ENCODE peak calls at places on chromosome 12, in seven cellular contexts. X is NCI-H748 treated with DMSO at 0.1 percent for 48 hours, D is progenitor cell of endocrine pancreas, A is NCI-H1092 treated with DMSO at 0.1 percent for 48 hours, E is esophagus muscularis mucosa, W is ecto neural progenitor cell, T is hypothalamus. R is an unnamed sample.

GRCh38 chr12:116538076-116538591 is 21.0 kb upstream of the MAP1LC3B2 start:
- DNase-seq in D (no peak), A (no peak), E (no peak), X (no peak), T (no peak), W (no peak), R (no peak)

GRCh38 chr12:122194804-122195203 is 8.7 kb upstream of the B3GNT4 start:
- DNase-seq in W (no peak), A (no peak), T (no peak), X (no peak), D (no peak), E (no peak), R (no peak)

GRCh38 chr12:124394462-124395128 is 99.7 kb downstream of the RFLNA start:
- DNase-seq in X (no peak), T (no peak), W (no peak), A (no peak), D (no peak), E (no peak), R (no peak)

GRCh38 chr12:110750784-110751461 is 8.2 kb upstream of the PPP1CC start:
- DNase-seq in D (no peak), T (no peak), A (no peak), E (no peak), W (no peak), X (no peak), R (no peak)

GRCh38 chr12:22684526-22685118 is 59.7 kb downstream of the ETNK1 start:
- DNase-seq in T (no peak), X (peak), W (no peak), A (peak), E (no peak), D (no peak), R (peak)

GRCh38 chr12:124921200-124922008 is 7.0 kb upstream of the UBC start:
- DNase-seq in A (no peak), E (no peak), T (no peak), D (no peak), X (no peak), W (peak), R (no peak)

GRCh38 chr12:122880668-122881067 is 15.3 kb downstream of the VPS37B start:
- DNase-seq in X (no peak), W (peak), D (no peak), T (peak), A (no peak), E (no peak), R (no peak)

GRCh38 chr12:102067574-102068258 is 5.9 kb upstream of the WASHC3 start:
- DNase-seq in D (no peak), A (no peak), T (no peak), X (no peak), E (no peak), W (no peak), R (peak)

GRCh38 chr12:120944645-120945217 is 33.6 kb upstream of the HNF1A start:
- DNase-seq in X (no peak), E (no peak), W (peak), D (peak), T (no peak), A (peak), R (peak)

GRCh38 chr12:2299207-2299606 is 246.4 kb downstream of the CACNA1C start:
- DNase-seq in X (no peak), W (no peak), A (peak), D (no peak), T (no peak), E (no peak), R (no peak)